ENCODE peak calls at places on chromosomes 12 and 14, in six cellular contexts. F, M, S, G, U and C are unnamed samples.
A peak's percentile ranks its signal among the peaks of the same experiment; 100 is the strongest.

GRCh38 chr12:115135800-115136211 is 451.8 kb upstream of the TBX3 start:
- DNase-seq in F (no peak), M (peak; percentile 30), S (no peak), G (no peak), U (no peak), C (no peak)

GRCh38 chr12:58732894-58733293 is 187.4 kb downstream of the LRIG3 start:
- DNase-seq in F (no peak), M (no peak), S (no peak), G (no peak), U (no peak), C (no peak)

GRCh38 chr12:94812345-94812744 is 162.0 kb upstream of the TMCC3 start:
- DNase-seq in F (no peak), M (no peak), S (no peak), G (no peak), U (no peak), C (no peak)

GRCh38 chr12:50949801-50950302 is 2.5 kb upstream of the HIGD1C start:
- DNase-seq in F (no peak), M (no peak), S (no peak), G (no peak), U (no peak), C (no peak)

GRCh38 chr14:85572845-85573244 is 42.9 kb downstream of the FLRT2 start:
- DNase-seq in F (no peak), M (peak; percentile 93), S (no peak), G (peak; percentile 70), U (no peak), C (no peak)

GRCh38 chr12:46711756-46712155 is 114.0 kb downstream of the SLC38A4 start:
- DNase-seq in F (no peak), M (peak; percentile 49), S (no peak), G (no peak), U (no peak), C (no peak)

GRCh38 chr14:87264796-87265195 is 728.2 kb downstream of the GALC start:
- DNase-seq in F (no peak), M (no peak), S (no peak), G (peak; percentile 6), U (no peak), C (no peak)

GRCh38 chr12:104234926-104235499 is 19.4 kb downstream of the TXNRD1 start:
- DNase-seq in F (peak; percentile 12), M (no peak), S (no peak), G (no peak), U (no peak), C (no peak)

GRCh38 chr12:42574879-42575278 is 14.7 kb downstream of the PRICKLE1 start:
- DNase-seq in F (no peak), M (no peak), S (no peak), G (no peak), U (no peak), C (no peak)

GRCh38 chr12:131272415-131272814 is 318.7 kb downstream of the ADGRD1 start:
- DNase-seq in F (no peak), M (no peak), S (no peak), G (no peak), U (no peak), C (no peak)

GRCh38 chr12:103858953-103859601 is 18.0 kb upstream of the NT5DC3 start:
- DNase-seq in F (no peak), M (peak; percentile 97), S (no peak), G (peak; percentile 99), U (no peak), C (no peak)

GRCh38 chr12:68749443-68749842 is 3.5 kb downstream of the SLC35E3 start:
- DNase-seq in F (no peak), M (no peak), S (no peak), G (no peak), U (no peak), C (no peak)

GRCh38 chr12:6363330-6364036 is 11.9 kb downstream of the SCNN1A start:
- DNase-seq in F (peak; percentile 74), M (peak; percentile 92), S (peak; percentile 77), G (peak; percentile 84), U (peak; percentile 90), C (peak; percentile 85)

GRCh38 chr12:50765325-50765911 is 1.5 kb downstream of the ATF1 start:
- DNase-seq in F (peak; percentile 65), M (peak; percentile 74), S (peak; percentile 71), G (peak; percentile 58), U (peak; percentile 62), C (peak; percentile 72)

GRCh38 chr14:69133206-69134125 is 19.5 kb downstream of the DCAF5 start:
- DNase-seq in F (no peak), M (peak; percentile 87), S (no peak), G (peak; percentile 54), U (peak; percentile 28), C (no peak)

GRCh38 chr12:7935773-7936581 is at the start of gene SLC2A3:
- DNase-seq in F (peak; percentile 72), M (peak; percentile 94), S (peak; percentile 90), G (no peak), U (peak; percentile 43), C (peak; percentile 82)

GRCh38 chr12:46430340-46430948 is 57.9 kb upstream of the SLC38A2 start:
- DNase-seq in F (no peak), M (peak; percentile 85), S (peak; percentile 47), G (peak; percentile 95), U (no peak), C (no peak)

GRCh38 chr14:64612021-64612380 is 62.2 kb downstream of the PPP1R36 start:
- DNase-seq in F (no peak), M (peak; percentile 63), S (no peak), G (peak; percentile 53), U (no peak), C (no peak)

GRCh38 chr12:80442426-80443222 is 1.4 kb upstream of the PTPRQ start:
- DNase-seq in F (no peak), M (no peak), S (no peak), G (peak; percentile 49), U (no peak), C (no peak)

GRCh38 chr14:31154956-31155355 is 52.6 kb downstream of the HECTD1 start:
- DNase-seq in F (no peak), M (peak; percentile 63), S (no peak), G (peak; percentile 25), U (no peak), C (no peak)

DNA sequence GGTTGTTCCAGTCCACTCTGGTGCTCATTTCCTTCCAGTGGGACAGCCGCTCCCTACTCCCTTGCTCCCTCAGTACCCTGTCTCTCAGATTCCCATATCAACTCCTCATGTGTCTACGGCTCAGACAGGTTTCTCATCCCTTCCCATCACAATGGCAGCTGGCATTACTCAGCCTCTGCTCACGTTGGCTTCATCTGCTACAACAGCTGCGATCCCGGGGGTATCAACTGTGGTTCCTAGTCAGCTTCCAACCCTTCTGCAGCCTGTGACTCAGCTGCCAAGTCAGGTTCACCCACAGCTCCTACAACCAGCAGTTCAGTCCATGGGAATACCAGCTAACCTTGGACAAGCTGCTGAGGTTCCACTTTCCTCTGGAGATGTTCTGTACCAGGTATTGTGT is 69.9 kb downstream of the RAD52 start:
- DNase-seq in F (no peak), M (peak; percentile 74), S (no peak), G (no peak), U (no peak), C (no peak)
- TF ChIP-seq EZH2phosphoT487 in F (no peak), M (no peak), S (no peak), G (no peak), U (no peak), C (no peak)

DNA sequence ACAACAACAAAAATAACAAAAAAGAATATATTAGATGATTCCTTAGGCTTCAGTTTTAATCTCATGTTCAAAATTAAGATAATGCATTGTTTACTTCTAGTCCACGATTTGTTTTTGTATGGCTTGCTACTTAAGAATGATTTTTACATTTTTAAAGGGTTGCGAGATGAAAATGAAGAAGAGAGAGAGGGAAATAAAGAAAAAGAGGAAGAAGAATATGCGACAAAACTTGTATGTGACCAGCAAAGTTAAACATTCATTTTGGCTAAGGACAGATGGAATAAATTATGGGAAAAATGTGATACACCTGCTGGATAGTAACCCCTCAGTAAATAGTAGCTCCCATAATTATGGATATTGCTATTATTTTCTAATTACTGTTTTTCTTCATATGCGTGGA is 1.2 kb upstream of the GIT2 start:
- DNase-seq in F (no peak), M (no peak), S (no peak), G (no peak), U (no peak), C (no peak)
- H3F3A ChIP-seq in F (peaks cover 14% of the 10 kb centered on the region), M (peaks cover 47% of the 10 kb centered on the region), S (peaks cover 2% of the 10 kb centered on the region), G (peaks cover 8% of the 10 kb centered on the region), U (peaks cover 12% of the 10 kb centered on the region), C (peaks cover 16% of the 10 kb centered on the region)

DNA sequence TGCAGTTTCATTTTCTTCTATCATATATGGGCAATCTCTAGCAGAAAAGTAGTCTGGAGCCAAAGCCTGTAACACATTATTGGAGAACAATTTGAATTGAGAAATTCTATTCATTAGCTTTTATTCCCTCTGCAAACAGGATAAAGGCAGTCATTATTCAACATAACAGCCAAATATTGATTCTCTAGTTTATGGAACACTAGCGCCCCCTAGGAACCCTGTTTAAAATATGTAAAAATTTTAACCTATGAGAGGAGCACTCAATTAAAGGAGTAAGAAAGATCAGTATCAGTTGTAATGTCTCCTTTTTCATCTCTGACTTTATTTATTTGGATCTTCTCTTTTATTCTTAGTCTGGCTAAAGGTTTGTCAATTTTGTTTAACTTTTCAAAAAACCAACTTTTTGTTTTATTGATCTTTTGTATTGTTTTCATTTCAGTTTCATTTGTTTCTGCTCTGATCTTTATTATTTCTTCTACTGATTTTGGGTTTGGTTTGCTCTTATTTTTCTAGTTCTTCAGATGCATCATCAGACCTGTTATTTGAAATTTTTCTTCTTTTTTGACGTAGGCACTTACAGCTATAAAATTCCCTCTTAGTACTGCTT is 4.8 kb upstream of the LMNTD1 start:
- DNase-seq in F (peak; percentile 75), M (peak; percentile 81), S (peak; percentile 89), G (peak; percentile 75), U (peak; percentile 8), C (peak; percentile 53)
- TF ChIP-seq EZH2phosphoT487 in F (no peak), M (no peak), S (no peak), G (no peak), U (no peak), C (no peak)

GRCh38 chr12:122096014-122096413 is 17.5 kb downstream of the MLXIP start:
- DNase-seq in F (no peak), M (no peak), S (no peak), G (no peak), U (no peak), C (no peak)

GRCh38 chr12:122094735-122095561 is 16.4 kb downstream of the MLXIP start:
- DNase-seq in F (no peak), M (peak; percentile 45), S (no peak), G (no peak), U (no peak), C (no peak)

GRCh38 chr12:122094261-122094734 is 15.7 kb downstream of the MLXIP start:
- DNase-seq in F (no peak), M (no peak), S (no peak), G (no peak), U (no peak), C (no peak)

GRCh38 chr12:122090759-122091535 is 12.4 kb downstream of the MLXIP start:
- DNase-seq in F (no peak), M (peak; percentile 97), S (no peak), G (no peak), U (no peak), C (no peak)

DNA sequence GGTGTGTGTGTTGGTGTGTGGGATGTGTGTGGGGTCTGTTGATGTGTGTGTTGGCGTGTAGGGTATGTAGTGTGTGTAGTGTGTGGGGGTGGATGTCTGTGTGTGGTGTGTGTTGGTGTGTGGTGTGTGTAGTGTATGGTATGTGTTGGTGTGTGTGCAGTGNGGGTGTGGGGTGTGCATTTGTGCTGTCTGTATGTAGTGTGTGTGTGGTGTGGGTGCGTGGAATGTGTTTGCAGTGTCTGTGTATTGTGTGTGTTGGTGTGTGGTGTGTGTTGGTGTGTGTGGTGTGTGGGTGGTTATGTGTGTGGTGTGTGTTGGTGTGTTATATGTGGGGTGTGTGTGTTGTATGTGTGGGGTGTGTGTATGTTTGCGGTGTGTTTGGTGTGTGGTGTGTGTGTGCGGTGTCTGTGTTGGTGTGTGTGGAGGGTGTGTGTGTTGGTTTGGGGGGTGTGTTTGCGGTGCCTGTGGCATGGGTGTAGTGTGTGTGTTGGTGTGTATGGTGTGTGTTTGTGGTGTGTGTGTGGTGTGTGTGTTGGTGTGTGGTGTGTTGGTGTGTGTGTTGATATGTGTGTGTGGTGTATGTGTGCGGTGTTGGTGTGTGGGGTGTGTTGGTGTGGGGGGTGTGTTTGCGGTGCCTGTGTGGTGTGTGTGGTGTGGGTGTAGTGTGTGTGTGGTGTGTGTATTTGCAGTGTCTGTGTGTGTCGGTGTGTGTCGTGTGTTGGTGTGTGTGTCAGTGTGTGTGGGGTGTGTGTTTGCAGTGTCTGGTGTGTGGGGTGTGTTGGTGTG is 14.7 kb downstream of the MLXIP start:
- DNase-seq in F (no peak), M (no peak), S (no peak), G (no peak), U (no peak), C (no peak)
- H3F3A ChIP-seq in F (peaks cover 26% of the 10 kb centered on the region), M (peaks cover 35% of the 10 kb centered on the region), S (peaks cover 3% of the 10 kb centered on the region), G (peaks cover 4% of the 10 kb centered on the region), U (peaks cover 40% of the 10 kb centered on the region), C (no peaks in the 10 kb centered on the region)